ENCODE peak calls at places on chromosome 5, in ten cellular contexts. T is transverse colon, K is tibial nerve, M is K562, P is SK-N-SH, F is ovary, S is stomach, R is A549, B is HepG2, A is GM12878. I is an unnamed sample. For H3K4me1, the result is how much of the 10 kb centered on the place peaks cover.

GRCh38 chr5:123659495-123659894 is 147.5 kb downstream of the CSNK1G3 start:
- DNase-seq in T (no peak), K (no peak), M (no peak), P (no peak), F (no peak), S (no peak), R (no peak), B (no peak), A (no peak), I (no peak)

GRCh38 chr5:147336871-147337270 is 102.0 kb downstream of the STK32A start:
- DNase-seq in T (no peak), K (no peak), M (no peak), P (no peak), F (no peak), S (no peak), R (no peak), B (no peak), A (no peak), I (no peak)

GRCh38 chr5:11853796-11854195 is 50.5 kb downstream of the CTNND2 start:
- DNase-seq in T (no peak), K (no peak), M (no peak), P (no peak), F (no peak), S (no peak), R (no peak), B (no peak), A (no peak), I (no peak)

GRCh38 chr5:68332546-68332945 is 117.0 kb downstream of the PIK3R1 start:
- DNase-seq in T (no peak), K (no peak), M (no peak), P (no peak), F (no peak), S (no peak), R (no peak), B (no peak), A (no peak), I (no peak)

GRCh38 chr5:43652537-43653302 is 49.7 kb downstream of the NNT start:
- DNase-seq in T (no peak), K (no peak), M (no peak), P (no peak), F (no peak), S (no peak), R (no peak), B (no peak), A (no peak), I (no peak)

GRCh38 chr5:8058626-8059180 is 189.8 kb downstream of the MTRR start:
- DNase-seq in T (no peak), K (no peak), M (no peak), P (no peak), F (no peak), S (no peak), R (no peak), B (no peak), A (no peak), I (no peak)

GRCh38 chr5:76175821-76176403 is 92.7 kb downstream of the SV2C start:
- DNase-seq in T (no peak), K (no peak), M (peak), P (peak), F (no peak), S (no peak), R (no peak), B (no peak), A (peak), I (no peak)

GRCh38 chr5:135038829-135039525 is 4.9 kb upstream of the PITX1 start:
- DNase-seq in T (no peak), K (no peak), M (no peak), P (peak), F (no peak), S (no peak), R (no peak), B (no peak), A (no peak), I (no peak)

GRCh38 chr5:139863855-139864558 is 68.4 kb downstream of the PSD2 start:
- DNase-seq in T (peak), K (peak), M (peak), P (peak), F (peak), S (peak), R (peak), B (peak), A (no peak), I (peak)

GRCh38 chr5:159208508-159209437 is 580 bp downstream of the RNF145 start:
- DNase-seq in T (peak), K (peak), M (peak), P (peak), F (peak), S (peak), R (peak), B (peak), A (no peak), I (peak)

GRCh38 chr5:53481354-53481886 is 991 bp downstream of the FST start:
- DNase-seq in T (no peak), K (no peak), M (no peak), P (no peak), F (no peak), S (no peak), R (no peak), B (no peak), A (no peak), I (no peak)

GRCh38 chr5:157930710-157931109 is 71.8 kb upstream of the CLINT1 start:
- DNase-seq in T (peak), K (no peak), M (no peak), P (no peak), F (no peak), S (peak), R (no peak), B (no peak), A (no peak), I (no peak)

GRCh38 chr5:31981361-31981955 is 192.7 kb downstream of the GOLPH3 start:
- DNase-seq in T (no peak), K (no peak), M (no peak), P (no peak), F (no peak), S (no peak), R (no peak), B (no peak), A (no peak), I (no peak)

GRCh38 chr5:111512026-111512405 is 319 bp downstream of the STARD4 start:
- DNase-seq in T (no peak), K (peak), M (peak), P (no peak), F (no peak), S (no peak), R (peak), B (peak), A (no peak), I (peak)

GRCh38 chr5:173228639-173229380 is 6.2 kb downstream of the NKX2-5 start:
- DNase-seq in T (no peak), K (no peak), M (no peak), P (no peak), F (no peak), S (no peak), R (no peak), B (no peak), A (no peak), I (no peak)

GRCh38 chr5:11584008-11584407 is 320.2 kb downstream of the CTNND2 start:
- DNase-seq in T (no peak), K (no peak), M (no peak), P (no peak), F (no peak), S (no peak), R (no peak), B (no peak), A (no peak), I (no peak)

GRCh38 chr5:67795781-67796477 is 419.6 kb upstream of the PIK3R1 start:
- DNase-seq in T (no peak), K (no peak), M (no peak), P (no peak), F (no peak), S (no peak), R (no peak), B (no peak), A (no peak), I (no peak)

GRCh38 chr5:59099270-59099994 is 516.6 kb downstream of the RAB3C start:
- DNase-seq in T (no peak), K (no peak), M (no peak), P (no peak), F (no peak), S (no peak), R (peak), B (peak), A (no peak), I (no peak)

GRCh38 chr5:16065810-16066209 is 113.8 kb downstream of the MARCHF11 start:
- DNase-seq in T (no peak), K (no peak), M (no peak), P (no peak), F (no peak), S (no peak), R (no peak), B (no peak), A (no peak), I (no peak)

GRCh38 chr5:88815048-88815789 is 67.8 kb downstream of the MEF2C start:
- DNase-seq in T (no peak), K (no peak), M (no peak), P (no peak), F (no peak), S (no peak), R (no peak), B (no peak), A (no peak), I (no peak)
- H3K4me1 ChIP-seq in T (under half), K (under half), M (under half), P (under half), F (under half), S (under half), R (under half), B (under half), A (under half), I (under half)

GRCh38 chr5:62042007-62042406 is 264.0 kb upstream of the KIF2A start:
- DNase-seq in T (no peak), K (no peak), M (no peak), P (no peak), F (no peak), S (no peak), R (no peak), B (no peak), A (no peak), I (no peak)

GRCh38 chr5:62046191-62046590 is 259.8 kb upstream of the KIF2A start:
- DNase-seq in T (no peak), K (no peak), M (no peak), P (no peak), F (no peak), S (no peak), R (no peak), B (no peak), A (no peak), I (no peak)

GRCh38 chr5:62041364-62041763 is 264.6 kb upstream of the KIF2A start:
- DNase-seq in T (no peak), K (no peak), M (no peak), P (no peak), F (no peak), S (no peak), R (no peak), B (no peak), A (no peak), I (no peak)

GRCh38 chr5:62044989-62045388 is 261.0 kb upstream of the KIF2A start:
- DNase-seq in T (no peak), K (no peak), M (no peak), P (no peak), F (no peak), S (no peak), R (no peak), B (no peak), A (no peak), I (no peak)

DNA sequence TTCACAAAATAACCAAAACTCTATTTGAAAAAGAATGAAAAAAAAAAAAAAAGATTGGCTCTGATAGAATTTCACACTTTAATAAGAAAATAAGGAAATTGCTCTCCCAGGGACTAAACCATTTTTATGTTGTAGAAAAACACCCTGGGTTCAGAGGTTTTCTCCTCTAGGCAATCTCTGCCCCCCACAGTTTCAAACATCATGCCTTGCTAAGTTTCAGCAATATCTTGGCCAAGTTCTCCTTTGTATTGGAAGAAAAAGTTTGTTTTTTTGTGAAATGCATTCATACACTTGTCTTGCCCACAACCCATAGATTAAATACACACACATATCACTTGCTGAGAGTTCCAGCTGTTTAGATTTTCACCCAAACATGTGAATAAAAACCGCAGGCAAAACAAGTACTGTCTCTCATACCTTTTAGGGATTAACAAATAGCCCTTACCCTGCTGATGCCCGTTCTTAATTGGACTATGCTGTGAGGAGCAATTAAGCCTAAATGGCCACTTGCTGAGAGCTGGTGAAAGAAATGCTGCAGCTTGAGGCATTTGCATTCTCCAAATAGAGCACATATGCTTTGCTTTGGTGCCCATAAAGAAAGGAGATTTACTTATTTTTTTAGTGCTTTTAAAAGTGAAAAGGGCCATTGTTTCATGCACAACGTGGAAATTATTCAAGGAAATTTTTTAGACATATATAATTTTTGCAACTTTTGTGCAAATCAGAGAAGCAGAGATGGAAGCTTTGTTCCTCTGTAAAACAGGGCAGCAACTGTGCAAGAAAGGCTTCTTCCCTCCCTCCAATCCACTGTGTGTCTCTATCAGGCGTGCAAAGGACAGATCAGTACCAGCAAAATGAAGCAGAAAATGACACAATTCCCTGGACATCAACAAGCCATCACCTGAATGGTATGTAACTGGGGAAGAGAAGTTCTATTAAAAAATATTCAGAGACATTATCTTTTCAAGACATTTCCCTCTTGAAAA is 262.4 kb upstream of the KIF2A start:
- DNase-seq in T (no peak), K (no peak), M (no peak), P (no peak), F (no peak), S (no peak), R (no peak), B (no peak), A (no peak), I (no peak)
- H3K4me3 ChIP-seq in T (no peak), K (no peak), M (no peak), P (no peak), F (no peak), S (no peak), R (no peak), B (no peak), A (no peak), I (no peak)

GRCh38 chr5:148844433-148845279 is 18.2 kb downstream of the ADRB2 start:
- DNase-seq in T (no peak), K (no peak), M (no peak), P (no peak), F (no peak), S (no peak), R (no peak), B (no peak), A (no peak), I (no peak)
- TF ChIP-seq EP300 in T (no peak), K (no peak), M (no peak), P (no peak), F (no peak), S (no peak), R (no peak), B (no peak), A (no peak), I (no peak)

DNA sequence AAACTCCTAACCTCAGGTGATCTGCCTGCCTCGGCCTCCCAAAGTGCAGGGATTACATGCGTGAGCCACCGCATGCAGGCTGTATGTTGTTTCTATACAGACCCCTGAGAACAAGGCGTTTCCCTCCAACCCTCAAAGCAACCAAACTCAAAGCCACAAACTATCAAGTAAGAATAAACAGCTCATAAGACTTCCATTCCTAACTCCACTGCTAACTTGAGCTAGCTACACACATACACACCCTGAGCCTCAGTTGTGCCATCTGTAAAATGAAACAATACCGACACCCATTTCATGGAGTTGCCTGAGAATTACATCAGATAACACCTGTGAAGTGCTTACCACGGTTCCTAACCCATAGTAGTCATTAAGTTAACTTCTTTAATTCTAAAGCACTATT is 70.8 kb downstream of the SERINC5 start:
- DNase-seq in T (no peak), K (no peak), M (no peak), P (no peak), F (no peak), S (no peak), R (no peak), B (no peak), A (no peak), I (no peak)
- H3K4me1 ChIP-seq in T (half or more), K (half or more), M (under half), P (under half), F (under half), S (half or more), R (half or more), B (half or more), A (under half), I (under half)

GRCh38 chr5:72955143-72955767 is 586 bp upstream of the FCHO2 start:
- DNase-seq in T (peak), K (no peak), M (peak), P (no peak), F (no peak), S (peak), R (no peak), B (peak), A (no peak), I (peak)
- H3K4me3 ChIP-seq in T (peak), K (peak), M (peak), P (peak), F (peak), S (peak), R (peak), B (peak), A (peak), I (peak)